ENCODE peak calls at places on chromosomes 2 and 18, in six cellular contexts. Q is GM12878, G is HepG2, H is GM12891, A is K562, K is H1. X is an unnamed sample.

GRCh38 chr2:233643128-233643527 is 6.9 kb downstream of the UGT1A10 start:
- DNase-seq in K (peak), Q (no peak), H (no peak), A (no peak), G (peak), X (no peak)

GRCh38 chr2:48080534-48081316 is 174.4 kb upstream of the FBXO11 start:
- DNase-seq in G (no peak), A (no peak), Q (no peak), K (no peak), H (no peak), X (no peak)

GRCh38 chr18:76953186-76953982 is 131.0 kb downstream of the ZNF236 start:
- DNase-seq in K (no peak), A (no peak), Q (no peak), H (no peak), G (no peak), X (no peak)

GRCh38 chr2:222878284-222878876 is 17.5 kb downstream of the ACSL3 start:
- DNase-seq in A (no peak), G (peak), K (no peak), Q (no peak), H (no peak), X (no peak)

GRCh38 chr2:67616749-67617148 is 219.6 kb downstream of the ETAA1 start:
- DNase-seq in H (no peak), A (no peak), Q (peak), K (no peak), G (no peak), X (no peak)

GRCh38 chr18:77249583-77250500 is at the start of gene GALR1:
- DNase-seq in K (peak), H (peak), A (no peak), Q (no peak), G (no peak), X (no peak)

GRCh38 chr18:7291046-7291445 is 60.2 kb downstream of the LRRC30 start:
- DNase-seq in K (no peak), Q (no peak), H (no peak), G (no peak), A (no peak), X (no peak)

GRCh38 chr18:57792741-57793629 is 10.1 kb downstream of the ATP8B1 start:
- DNase-seq in A (no peak), G (no peak), Q (no peak), H (no peak), K (no peak), X (no peak)

GRCh38 chr2:212536385-212537310 is 2.0 kb downstream of the ERBB4 start:
- DNase-seq in H (no peak), G (no peak), A (no peak), K (peak), Q (no peak), X (no peak)

GRCh38 chr18:48913201-48913600 is 37.6 kb downstream of the SMAD7 start:
- DNase-seq in G (no peak), H (no peak), K (no peak), Q (no peak), A (no peak), X (no peak)

GRCh38 chr18:77343846-77344527 is 94.3 kb downstream of the GALR1 start:
- DNase-seq in G (no peak), A (no peak), K (no peak), Q (no peak), H (no peak), X (no peak)

GRCh38 chr2:29196792-29197788 is 81.9 kb downstream of the CLIP4 start:
- DNase-seq in H (peak), Q (peak), G (peak), K (peak), A (peak), X (peak)

GRCh38 chr2:177717831-177718618 is 325.5 kb downstream of the AGPS start:
- DNase-seq in K (no peak), G (no peak), Q (no peak), H (no peak), A (peak), X (no peak)

GRCh38 chr2:634670-635395 is 42.4 kb downstream of the TMEM18 start:
- DNase-seq in K (peak), G (peak), H (no peak), A (no peak), Q (no peak), X (no peak)

GRCh38 chr2:73111300-73112025 is 1.3 kb downstream of the RAB11FIP5 start:
- DNase-seq in H (no peak), G (peak), A (peak), K (peak), Q (no peak), X (no peak)

GRCh38 chr2:49002750-49003149 is 151.6 kb downstream of the FSHR start:
- DNase-seq in A (no peak), Q (no peak), H (no peak), G (no peak), K (no peak), X (no peak)

GRCh38 chr2:181117176-181117925 is 136.9 kb downstream of the UBE2E3 start:
- DNase-seq in G (no peak), H (no peak), A (no peak), Q (no peak), K (no peak), X (no peak)

GRCh38 chr2:222306393-222307137 is 7.8 kb upstream of the PAX3 start:
- DNase-seq in Q (no peak), G (no peak), H (no peak), A (no peak), K (peak), X (no peak)

GRCh38 chr2:174329157-174329715 is 5.5 kb upstream of the SP9 start:
- DNase-seq in Q (no peak), H (no peak), G (no peak), K (no peak), A (no peak), X (no peak)

GRCh38 chr2:199903111-199903510 is 8.0 kb upstream of the C2orf69 start:
- DNase-seq in Q (no peak), A (no peak), G (no peak), K (no peak), H (no peak), X (no peak)

GRCh38 chr18:23049698-23050373 is 85.4 kb upstream of the CABLES1 start:
- DNase-seq in K (no peak), G (no peak), H (no peak), Q (no peak), A (no peak), X (no peak)

GRCh38 chr2:150051004-150051403 is 436.5 kb downstream of the RND3 start:
- DNase-seq in G (no peak), K (no peak), H (no peak), A (no peak), Q (no peak), X (no peak)

GRCh38 chr2:203928849-203929248 is 7.7 kb upstream of the ICOS start:
- DNase-seq in G (no peak), Q (no peak), K (no peak), A (no peak), H (no peak), X (no peak)

GRCh38 chr2:122136071-122136470 is 380.6 kb downstream of the TSN start:
- DNase-seq in K (no peak), G (peak), H (peak), Q (no peak), A (peak), X (peak)

GRCh38 chr2:184692137-184692734 is 93.9 kb downstream of the ZNF804A start:
- DNase-seq in Q (no peak), G (no peak), A (no peak), K (no peak), H (no peak), X (no peak)

GRCh38 chr18:2091937-2092336 is 479.4 kb downstream of the METTL4 start:
- DNase-seq in Q (no peak), H (no peak), G (no peak), K (no peak), A (no peak), X (no peak)

GRCh38 chr18:58533771-58534170 is 95.1 kb downstream of the ALPK2 start:
- DNase-seq in A (no peak), H (no peak), K (no peak), Q (no peak), G (no peak), X (no peak)

GRCh38 chr2:102621630-102622029 is 2.3 kb downstream of the SLC9A2 start:
- DNase-seq in A (no peak), K (no peak), Q (no peak), G (no peak), H (no peak), X (no peak)

GRCh38 chr2:159879061-159879604 is 81.1 kb upstream of the CD302 start:
- DNase-seq in A (no peak), H (no peak), Q (peak), K (no peak), G (no peak), X (no peak)

GRCh38 chr2:191927319-191927867 is 80.5 kb upstream of the CAVIN2 start:
- DNase-seq in H (no peak), K (no peak), Q (no peak), A (peak), G (no peak), X (no peak)

GRCh38 chr2:191539068-191539467 is 138.9 kb upstream of the NABP1 start:
- DNase-seq in A (peak), Q (no peak), K (no peak), H (no peak), G (no peak), X (no peak)

GRCh38 chr2:58870704-58871103 is 629.6 kb upstream of the FANCL start:
- DNase-seq in H (no peak), A (peak), G (no peak), K (no peak), Q (no peak), X (no peak)

GRCh38 chr2:138293045-138293444 is 208.5 kb upstream of the SPOPL start:
- DNase-seq in K (no peak), Q (no peak), G (no peak), A (no peak), H (no peak), X (no peak)

GRCh38 chr2:88831792-88832248 is 140.3 kb downstream of the RPIA start:
- DNase-seq in G (peak), H (peak), Q (no peak), K (peak), A (peak), X (peak)

GRCh38 chr2:9937968-9938367 is 13.5 kb upstream of the GRHL1 start:
- DNase-seq in K (no peak), Q (no peak), H (no peak), A (no peak), G (no peak), X (no peak)

GRCh38 chr18:79506191-79507075 is 110.7 kb downstream of the NFATC1 start:
- DNase-seq in A (no peak), H (no peak), Q (no peak), G (no peak), K (no peak), X (no peak)

GRCh38 chr2:19876751-19877150 is 25.0 kb downstream of the TTC32 start:
- DNase-seq in Q (no peak), H (no peak), G (no peak), A (no peak), K (no peak), X (no peak)

GRCh38 chr18:26175481-26175880 is 41.8 kb downstream of the PSMA8 start:
- DNase-seq in G (no peak), Q (no peak), H (no peak), K (no peak), A (no peak), X (no peak)

DNA sequence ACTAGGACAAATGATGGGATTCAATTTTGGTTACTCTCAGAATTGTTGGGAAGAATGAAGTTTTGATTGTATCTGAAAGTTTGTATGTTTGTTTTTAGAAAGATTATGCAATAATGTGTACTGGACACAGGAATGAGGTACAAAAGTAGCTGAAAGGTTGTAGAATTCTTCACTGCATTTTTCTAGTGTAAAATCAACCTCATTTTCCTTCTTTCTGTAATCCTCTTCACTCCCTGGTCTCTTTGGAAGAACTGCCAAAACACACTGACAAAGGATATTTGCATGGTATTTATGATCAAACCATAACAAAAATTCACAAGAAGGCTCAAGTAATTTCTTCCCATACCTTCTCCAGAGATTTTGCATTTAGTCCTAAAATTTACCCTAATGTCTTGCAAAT is 110.7 kb downstream of the ZEB2 start:
- DNase-seq in G (no peak), K (no peak), H (no peak), A (no peak), Q (no peak), X (no peak)
- TF ChIP-seq TAF1 in G (no peak), K (no peak), H (no peak), A (no peak), Q (no peak), X (no peak)

GRCh38 chr18:9474983-9475642 is at the start of gene RALBP1:
- DNase-seq in H (peak), A (peak), K (peak), G (peak), Q (peak), X (peak)
- TF ChIP-seq POLR2A in H (peak), A (peak), K (peak), G (peak), Q (peak), X (peak)

GRCh38 chr2:40432916-40433315 is 19.0 kb downstream of the SLC8A1 start:
- DNase-seq in K (no peak), H (no peak), A (no peak), G (no peak), Q (no peak), X (no peak)

GRCh38 chr2:40436093-40436475 is 15.8 kb downstream of the SLC8A1 start:
- DNase-seq in A (no peak), G (no peak), H (no peak), K (no peak), Q (no peak), X (no peak)

GRCh38 chr2:40433739-40434138 is 18.2 kb downstream of the SLC8A1 start:
- DNase-seq in Q (no peak), K (no peak), H (no peak), G (no peak), A (no peak), X (no peak)

GRCh38 chr2:40435426-40436092 is 16.3 kb downstream of the SLC8A1 start:
- DNase-seq in A (no peak), Q (no peak), K (no peak), H (no peak), G (no peak), X (no peak)

GRCh38 chr2:40434638-40435296 is 17.1 kb downstream of the SLC8A1 start:
- DNase-seq in G (no peak), A (no peak), K (no peak), Q (no peak), H (no peak), X (no peak)
- TF ChIP-seq POLR2AphosphoS5 in G (no peak), A (no peak), K (no peak), Q (no peak), H (no peak), X (no peak)

GRCh38 chr2:65420712-65421431 is 11.5 kb downstream of the SPRED2 start:
- DNase-seq in G (no peak), K (no peak), Q (no peak), A (no peak), H (no peak), X (no peak)
- TF ChIP-seq TAF1 in G (no peak), K (no peak), Q (no peak), A (no peak), H (no peak), X (no peak)

GRCh38 chr2:100742884-100743283 is 77.1 kb upstream of the NPAS2 start:
- DNase-seq in G (peak), K (no peak), Q (no peak), A (no peak), H (no peak), X (no peak)
- TF ChIP-seq POLR2A in G (no peak), K (no peak), Q (no peak), A (no peak), H (no peak), X (no peak)

DNA sequence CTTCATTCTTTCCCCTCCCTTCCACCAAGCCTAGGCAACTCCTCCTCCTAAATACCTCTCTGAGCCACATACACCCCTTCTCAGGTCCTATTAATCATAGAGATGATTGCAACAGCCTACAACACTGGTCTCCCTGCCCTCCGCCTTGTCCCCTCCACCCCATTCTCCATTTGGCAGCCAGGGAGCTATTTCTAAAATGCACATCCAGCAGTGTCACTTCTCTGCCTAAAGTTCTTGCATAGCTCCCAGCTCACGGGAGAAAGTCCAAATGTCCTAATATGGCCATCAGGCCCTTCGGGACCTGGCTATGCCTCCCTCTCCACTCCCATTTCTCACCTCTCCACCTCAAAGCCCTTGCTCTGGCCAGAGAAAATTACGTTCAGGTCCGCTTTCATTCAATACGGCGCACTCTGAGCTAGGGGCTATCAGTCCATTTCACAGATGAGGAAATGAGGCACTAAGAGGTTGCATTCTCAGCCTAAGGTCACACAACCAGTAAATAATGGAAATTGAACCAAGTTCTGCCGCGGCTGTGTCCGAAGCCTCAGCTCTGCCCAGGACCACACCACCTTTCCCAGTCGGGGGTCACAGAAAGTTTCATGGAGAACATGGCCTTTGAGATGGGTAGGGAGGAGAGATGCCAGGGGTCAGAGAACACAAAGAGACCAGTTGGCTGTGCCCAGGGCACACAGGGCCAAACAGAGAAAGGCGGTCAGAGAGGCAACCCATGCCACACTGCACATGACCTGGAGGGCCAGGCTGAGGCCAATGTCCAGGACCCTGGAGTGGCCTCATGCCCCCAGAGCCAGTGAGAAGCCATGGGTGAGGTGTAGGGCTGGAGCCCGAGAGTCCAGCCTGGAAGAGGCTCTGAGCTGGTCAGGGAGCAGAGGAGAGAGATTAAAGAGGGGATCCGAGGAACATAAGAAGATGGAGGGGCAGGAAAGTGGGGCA is 72.8 kb downstream of the TNS1 start:
- DNase-seq in A (no peak), H (no peak), K (no peak), Q (no peak), G (peak), X (no peak)
- TF ChIP-seq POLR2AphosphoS5 in A (no peak), H (no peak), K (no peak), Q (no peak), G (no peak), X (no peak)

DNA sequence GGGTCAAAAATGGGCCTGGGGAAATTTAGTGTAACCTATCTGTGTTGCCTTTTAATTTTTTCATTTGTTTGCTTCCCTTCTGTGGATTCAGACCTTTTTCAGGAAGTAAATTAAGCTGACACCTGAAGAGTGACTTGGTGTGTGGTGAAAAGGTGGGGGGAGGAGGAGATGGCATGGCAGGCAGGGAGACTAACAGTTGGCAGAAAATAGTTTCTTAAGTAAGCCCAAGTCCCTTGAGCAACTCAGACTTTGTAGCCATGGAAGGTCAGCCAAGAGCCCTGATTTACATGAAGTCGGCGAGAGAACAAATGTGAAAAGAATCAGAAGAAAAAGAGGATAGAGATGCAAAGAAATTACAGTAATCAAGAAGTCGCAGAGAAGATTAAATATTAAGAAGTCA is 19.0 kb downstream of the UPP2 start:
- DNase-seq in Q (no peak), H (no peak), A (no peak), G (no peak), K (no peak), X (no peak)
- TF ChIP-seq TAF1 in Q (no peak), H (no peak), A (no peak), G (no peak), K (no peak), X (no peak)

GRCh38 chr2:239396881-239397681 is 3.7 kb downstream of the HDAC4 start:
- DNase-seq in Q (no peak), G (no peak), A (no peak), H (no peak), K (no peak), X (no peak)
- TF ChIP-seq POLR2A in Q (no peak), G (no peak), A (no peak), H (no peak), K (no peak), X (no peak)

X was measured in GM12892.